ENCODE peak calls at places on chromosomes 4 and X, in four cellular contexts. V is IMR-90, B is prostate gland, T is Peyer's patch. O is an unnamed sample.

GRCh38 chrX:142089193-142089592 is 115.9 kb downstream of the MAGEC2 start:
- DNase-seq in V (peak), B (no peak), T (no peak), O (no peak)

GRCh38 chrX:71147496-71148277 is 3.0 kb downstream of the NLGN3 start:
- DNase-seq in V (no peak), B (no peak), T (no peak), O (no peak)

GRCh38 chr4:142473218-142473959 is 372.7 kb downstream of the INPP4B start:
- DNase-seq in V (no peak), B (no peak), T (peak), O (no peak)

GRCh38 chr4:112112590-112113170 is 32.6 kb upstream of the FAM241A start:
- DNase-seq in V (no peak), B (no peak), T (no peak), O (no peak)

GRCh38 chr4:185504098-185505047 is 30.9 kb downstream of the PDLIM3 start:
- DNase-seq in V (peak), B (peak), T (peak), O (no peak)

GRCh38 chr4:48490680-48491513 is 845 bp downstream of the ZAR1 start:
- DNase-seq in V (no peak), B (no peak), T (no peak), O (no peak)

GRCh38 chr4:35793045-35793722 is 451.1 kb downstream of the ARAP2 start:
- DNase-seq in V (no peak), B (no peak), T (no peak), O (no peak)

GRCh38 chr4:79498282-79498681 is 90.3 kb upstream of the GK2 start:
- DNase-seq in V (no peak), B (no peak), T (no peak), O (no peak)

GRCh38 chrX:36961590-36961989 is 46.6 kb upstream of the FAM47C start:
- DNase-seq in V (no peak), B (no peak), T (no peak), O (no peak)

GRCh38 chr4:89496851-89497250 is 189.3 kb upstream of the GPRIN3 start:
- DNase-seq in V (peak), B (no peak), T (no peak), O (no peak)

GRCh38 chrX:115093206-115093605 is 75.8 kb upstream of the IL13RA2 start:
- DNase-seq in V (no peak), B (no peak), T (no peak), O (no peak)

GRCh38 chrX:137194164-137194563 is 160.4 kb upstream of the GPR101 start:
- DNase-seq in V (peak), B (no peak), T (no peak), O (no peak)

GRCh38 chr4:113406723-113407016 is 354.9 kb downstream of the CAMK2D start:
- DNase-seq in V (no peak), B (peak), T (no peak), O (no peak)

GRCh38 chr4:142238589-142238988 is 602.2 kb downstream of the IL15 start:
- DNase-seq in V (peak), B (no peak), T (no peak), O (no peak)

GRCh38 chr4:17126306-17126978 is 228.0 kb upstream of the LDB2 start:
- DNase-seq in V (no peak), B (no peak), T (no peak), O (no peak)

GRCh38 chr4:182826391-182826790 is 90.8 kb downstream of the DCTD start:
- DNase-seq in V (no peak), B (no peak), T (no peak), O (no peak)

GRCh38 chrX:109327271-109327670 is 154.6 kb downstream of the GUCY2F start:
- DNase-seq in V (no peak), B (no peak), T (no peak), O (no peak)

GRCh38 chr4:52942936-52943335 is 80.8 kb downstream of the RASL11B start:
- DNase-seq in V (no peak), B (no peak), T (no peak), O (no peak)

GRCh38 chrX:116961872-116962582 is 499.3 kb upstream of the CT83 start:
- DNase-seq in V (no peak), B (no peak), T (no peak), O (no peak)

GRCh38 chr4:64157397-64157796 is 251.9 kb downstream of the TECRL start:
- DNase-seq in V (no peak), B (no peak), T (no peak), O (no peak)

GRCh38 chrX:40109288-40110008 is 11.7 kb upstream of the BCOR start:
- DNase-seq in V (peak), B (peak), T (peak), O (no peak)

GRCh38 chrX:38052096-38052495 is 45.7 kb downstream of the SYTL5 start:
- DNase-seq in V (peak), B (no peak), T (no peak), O (no peak)

GRCh38 chr4:73673286-73673685 is 53.0 kb upstream of the RASSF6 start:
- DNase-seq in V (no peak), B (no peak), T (no peak), O (no peak)

GRCh38 chrX:20913760-20914159 is 460.5 kb upstream of the CNKSR2 start:
- DNase-seq in V (no peak), B (no peak), T (no peak), O (no peak)

GRCh38 chr4:168498259-168498658 is 1.4 kb downstream of the PALLD start:
- DNase-seq in V (peak), B (no peak), T (no peak), O (no peak)

GRCh38 chr4:139188648-139189416 is 11.8 kb upstream of the ELF2 start:
- DNase-seq in V (no peak), B (no peak), T (no peak), O (no peak)

GRCh38 chr4:185892165-185892564 is 80.2 kb upstream of the SORBS2 start:
- DNase-seq in V (no peak), B (no peak), T (no peak), O (no peak)

GRCh38 chr4:100014616-100015015 is 64.5 kb upstream of the H2AZ1 start:
- DNase-seq in V (peak), B (no peak), T (no peak), O (no peak)

GRCh38 chrX:71017396-71017939 is 50.7 kb downstream of the SNX12 start:
- DNase-seq in V (peak), B (peak), T (no peak), O (no peak)

GRCh38 chrX:149511081-149511480 is 6.0 kb upstream of the IDS start:
- DNase-seq in V (peak), B (no peak), T (no peak), O (no peak)

GRCh38 chrX:110454336-110454735 is 95.7 kb downstream of the RTL9 start:
- DNase-seq in V (no peak), B (no peak), T (no peak), O (no peak)

GRCh38 chr4:155972098-155972497 is 18.4 kb upstream of the CTSO start:
- DNase-seq in V (peak), B (no peak), T (no peak), O (peak)

GRCh38 chr4:124854968-124855367 is 142.4 kb upstream of the ANKRD50 start:
- DNase-seq in V (peak), B (no peak), T (no peak), O (no peak)

GRCh38 chrX:40734956-40735317 is 405 bp downstream of the MED14 start:
- DNase-seq in V (no peak), B (peak), T (peak), O (no peak)

GRCh38 chrX:20654596-20655106 is 387.9 kb upstream of the RPS6KA3 start:
- DNase-seq in V (no peak), B (no peak), T (no peak), O (no peak)

GRCh38 chr4:186685744-186686143 is 37.9 kb downstream of the FAT1 start:
- DNase-seq in V (peak), B (no peak), T (no peak), O (no peak)

GRCh38 chr4:26701786-26702227 is 117.9 kb downstream of the TBC1D19 start:
- DNase-seq in V (peak), B (no peak), T (no peak), O (no peak)
- TF ChIP-seq POLR2A in V (no peak), B (no peak), T (no peak), O (no peak)

GRCh38 chr4:93912146-93912545 is 83.6 kb downstream of the ATOH1 start:
- DNase-seq in V (no peak), B (no peak), T (no peak), O (no peak)
- TF ChIP-seq POLR2A in V (no peak), B (no peak), T (no peak), O (no peak)

GRCh38 chrX:7111518-7111917 is 36.0 kb upstream of the STS start:
- DNase-seq in V (no peak), B (no peak), T (no peak), O (no peak)
- TF ChIP-seq POLR2A in V (no peak), B (no peak), T (no peak), O (no peak)

DNA sequence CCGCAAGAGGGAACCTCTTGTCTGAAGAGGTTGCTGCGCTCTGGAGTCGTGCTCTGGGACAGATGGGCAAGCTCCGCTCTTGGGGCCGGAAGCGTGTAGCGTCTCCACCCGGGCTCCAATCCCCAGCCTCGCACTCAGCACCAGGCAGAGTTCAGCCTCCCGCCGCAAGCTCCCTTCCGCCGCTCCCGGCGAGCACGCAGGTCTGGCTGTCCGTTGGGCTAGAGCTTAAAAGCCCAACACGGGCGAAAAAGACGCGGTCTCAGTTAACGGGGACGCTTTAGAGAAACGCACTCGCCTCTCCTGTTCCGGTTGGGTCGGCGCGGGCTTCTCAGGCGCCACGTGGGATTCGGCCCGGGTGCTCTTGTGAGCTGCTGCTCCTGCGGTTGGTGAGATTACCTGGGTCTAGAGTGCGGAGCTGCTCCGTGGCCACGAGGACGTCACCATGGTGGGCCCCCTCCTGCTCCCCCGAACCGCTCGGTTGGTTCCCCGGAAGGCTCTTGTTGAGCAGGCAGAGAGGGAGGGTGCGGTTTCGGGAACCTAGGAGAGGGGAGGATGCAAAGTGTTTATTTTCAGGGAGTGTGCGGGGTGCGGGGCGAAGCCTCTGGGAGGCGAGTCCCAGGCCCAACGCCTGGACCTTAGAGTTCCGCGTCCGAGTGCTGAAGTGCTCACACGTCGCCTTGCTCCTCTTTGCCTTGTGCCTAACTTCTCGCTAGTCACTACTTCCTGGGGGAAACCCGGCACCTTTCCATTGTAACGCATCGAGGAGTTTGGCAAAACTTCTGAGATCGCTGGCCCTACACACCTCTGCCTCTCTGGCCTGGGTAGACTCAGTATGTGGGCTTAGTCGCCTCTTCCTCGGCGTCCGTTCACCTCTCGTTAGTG is at the start of gene TMA16:
- DNase-seq in V (peak), B (peak), T (peak), O (peak)
- TF ChIP-seq POLR2A in V (peak), B (peak), T (peak), O (peak)

O was measured in tibial nerve.